ENCODE peak calls at places on chromosomes 7 and 10, in ten cellular contexts. One of them, this sample, is unnamed.

GRCh38 chr7:88664630-88665233 is 94.8 kb upstream of the ZNF804B start:
- DNase-seq in esophagus squamous epithelium: no peak
- DNase-seq in A549: no peak
- DNase-seq in suprapubic skin: no peak
- DNase-seq in right lobe of liver: no peak
- DNase-seq in uterus: no peak
- DNase-seq in foreskin fibroblast: peak; percentile 76
- DNase-seq in breast epithelium: no peak
- DNase-seq in stomach: no peak
- DNase-seq in Peyer's patch: no peak
- DNase-seq in this sample: no peak

GRCh38 chr7:74452748-74453320 is 872 bp upstream of the GTF2IRD1 start:
- DNase-seq in esophagus squamous epithelium: no peak
- DNase-seq in right lobe of liver: peak; percentile 79
- DNase-seq in foreskin fibroblast: peak; percentile 77
- DNase-seq in Peyer's patch: peak; percentile 74
- DNase-seq in suprapubic skin: no peak
- DNase-seq in A549: peak; percentile 34
- DNase-seq in stomach: no peak
- DNase-seq in uterus: peak; percentile 77
- DNase-seq in breast epithelium: peak; percentile 35
- DNase-seq in this sample: peak; percentile 65

GRCh38 chr7:8442814-8443304 is 9.4 kb downstream of the NXPH1 start:
- DNase-seq in suprapubic skin: no peak
- DNase-seq in esophagus squamous epithelium: no peak
- DNase-seq in foreskin fibroblast: peak; percentile 21
- DNase-seq in breast epithelium: no peak
- DNase-seq in uterus: no peak
- DNase-seq in right lobe of liver: peak; percentile 54
- DNase-seq in stomach: peak; percentile 48
- DNase-seq in Peyer's patch: no peak
- DNase-seq in A549: no peak
- DNase-seq in this sample: no peak

GRCh38 chr7:36546331-36546730 is 156.7 kb downstream of the ANLN start:
- DNase-seq in breast epithelium: no peak
- DNase-seq in right lobe of liver: no peak
- DNase-seq in Peyer's patch: no peak
- DNase-seq in esophagus squamous epithelium: no peak
- DNase-seq in foreskin fibroblast: no peak
- DNase-seq in suprapubic skin: no peak
- DNase-seq in uterus: no peak
- DNase-seq in A549: no peak
- DNase-seq in stomach: no peak
- DNase-seq in this sample: no peak

GRCh38 chr10:70124918-70125317 is 7.7 kb downstream of the AIFM2 start:
- DNase-seq in A549: no peak
- DNase-seq in foreskin fibroblast: no peak
- DNase-seq in uterus: no peak
- DNase-seq in breast epithelium: no peak
- DNase-seq in esophagus squamous epithelium: no peak
- DNase-seq in suprapubic skin: no peak
- DNase-seq in right lobe of liver: no peak
- DNase-seq in Peyer's patch: no peak
- DNase-seq in stomach: no peak
- DNase-seq in this sample: no peak

GRCh38 chr7:6392712-6393666 is 54.8 kb downstream of the DAGLB start:
- DNase-seq in esophagus squamous epithelium: no peak
- DNase-seq in suprapubic skin: no peak
- DNase-seq in stomach: peak; percentile 89
- DNase-seq in right lobe of liver: no peak
- DNase-seq in foreskin fibroblast: peak; percentile 98
- DNase-seq in breast epithelium: peak; percentile 36
- DNase-seq in A549: peak; percentile 69
- DNase-seq in Peyer's patch: peak; percentile 96
- DNase-seq in uterus: peak; percentile 34
- DNase-seq in this sample: peak; percentile 88

GRCh38 chr7:6160191-6160623 is 112.2 kb downstream of the CYTH3 start:
- DNase-seq in foreskin fibroblast: peak; percentile 92
- DNase-seq in breast epithelium: peak; percentile 21
- DNase-seq in suprapubic skin: no peak
- DNase-seq in A549: peak; percentile 76
- DNase-seq in right lobe of liver: no peak
- DNase-seq in esophagus squamous epithelium: no peak
- DNase-seq in stomach: peak; percentile 51
- DNase-seq in Peyer's patch: peak; percentile 62
- DNase-seq in uterus: peak; percentile 76
- DNase-seq in this sample: peak; percentile 84

GRCh38 chr10:49139866-49140195 is 6.0 kb upstream of the FAM170B start:
- DNase-seq in breast epithelium: no peak
- DNase-seq in uterus: no peak
- DNase-seq in right lobe of liver: no peak
- DNase-seq in suprapubic skin: no peak
- DNase-seq in Peyer's patch: no peak
- DNase-seq in esophagus squamous epithelium: no peak
- DNase-seq in foreskin fibroblast: peak; percentile 86
- DNase-seq in stomach: no peak
- DNase-seq in A549: peak; percentile 68
- DNase-seq in this sample: peak; percentile 81

GRCh38 chr10:80460399-80461207 is 6.5 kb downstream of the TSPAN14 start:
- DNase-seq in right lobe of liver: no peak
- DNase-seq in breast epithelium: peak; percentile 96
- DNase-seq in uterus: no peak
- DNase-seq in stomach: peak; percentile 89
- DNase-seq in suprapubic skin: peak; percentile 83
- DNase-seq in esophagus squamous epithelium: no peak
- DNase-seq in foreskin fibroblast: peak; percentile 66
- DNase-seq in A549: no peak
- DNase-seq in Peyer's patch: peak; percentile 79
- DNase-seq in this sample: no peak

GRCh38 chr7:73741600-73741999 is 3.0 kb upstream of the ABHD11 start:
- DNase-seq in breast epithelium: no peak
- DNase-seq in suprapubic skin: no peak
- DNase-seq in stomach: no peak
- DNase-seq in A549: no peak
- DNase-seq in foreskin fibroblast: no peak
- DNase-seq in esophagus squamous epithelium: no peak
- DNase-seq in Peyer's patch: no peak
- DNase-seq in right lobe of liver: no peak
- DNase-seq in uterus: no peak
- DNase-seq in this sample: no peak

GRCh38 chr7:121133444-121133843 is 144.9 kb downstream of the CPED1 start:
- DNase-seq in foreskin fibroblast: no peak
- DNase-seq in Peyer's patch: no peak
- DNase-seq in right lobe of liver: no peak
- DNase-seq in uterus: no peak
- DNase-seq in breast epithelium: no peak
- DNase-seq in A549: no peak
- DNase-seq in stomach: no peak
- DNase-seq in esophagus squamous epithelium: no peak
- DNase-seq in suprapubic skin: no peak
- DNase-seq in this sample: no peak

GRCh38 chr7:136056827-136057226 is 79.7 kb upstream of the MTPN start:
- DNase-seq in Peyer's patch: no peak
- DNase-seq in stomach: no peak
- DNase-seq in esophagus squamous epithelium: no peak
- DNase-seq in A549: no peak
- DNase-seq in suprapubic skin: no peak
- DNase-seq in uterus: no peak
- DNase-seq in right lobe of liver: no peak
- DNase-seq in breast epithelium: no peak
- DNase-seq in foreskin fibroblast: no peak
- DNase-seq in this sample: no peak

GRCh38 chr10:132648072-132648855 is 110.7 kb downstream of the INPP5A start:
- DNase-seq in breast epithelium: no peak
- DNase-seq in foreskin fibroblast: no peak
- DNase-seq in Peyer's patch: peak; percentile 34
- DNase-seq in uterus: no peak
- DNase-seq in esophagus squamous epithelium: no peak
- DNase-seq in suprapubic skin: peak; percentile 72
- DNase-seq in A549: no peak
- DNase-seq in stomach: no peak
- DNase-seq in right lobe of liver: no peak
- DNase-seq in this sample: no peak

GRCh38 chr10:92420554-92421275 is 129.7 kb downstream of the MARCHF5 start:
- DNase-seq in breast epithelium: no peak
- DNase-seq in right lobe of liver: no peak
- DNase-seq in Peyer's patch: no peak
- DNase-seq in suprapubic skin: peak; percentile 64
- DNase-seq in A549: no peak
- DNase-seq in foreskin fibroblast: no peak
- DNase-seq in stomach: no peak
- DNase-seq in esophagus squamous epithelium: no peak
- DNase-seq in uterus: no peak
- DNase-seq in this sample: no peak

GRCh38 chr10:95964786-95965185 is 57.0 kb downstream of the CC2D2B start:
- DNase-seq in suprapubic skin: no peak
- DNase-seq in uterus: no peak
- DNase-seq in stomach: no peak
- DNase-seq in A549: no peak
- DNase-seq in foreskin fibroblast: no peak
- DNase-seq in breast epithelium: no peak
- DNase-seq in Peyer's patch: no peak
- DNase-seq in esophagus squamous epithelium: no peak
- DNase-seq in right lobe of liver: no peak
- DNase-seq in this sample: no peak

GRCh38 chr10:95963992-95964391 is 56.2 kb downstream of the CC2D2B start:
- DNase-seq in breast epithelium: no peak
- DNase-seq in esophagus squamous epithelium: no peak
- DNase-seq in stomach: no peak
- DNase-seq in right lobe of liver: no peak
- DNase-seq in uterus: no peak
- DNase-seq in foreskin fibroblast: no peak
- DNase-seq in Peyer's patch: no peak
- DNase-seq in A549: no peak
- DNase-seq in suprapubic skin: no peak
- DNase-seq in this sample: no peak

GRCh38 chr10:95963202-95963991 is 55.6 kb downstream of the CC2D2B start:
- DNase-seq in Peyer's patch: no peak
- DNase-seq in right lobe of liver: no peak
- DNase-seq in suprapubic skin: no peak
- DNase-seq in uterus: no peak
- DNase-seq in breast epithelium: no peak
- DNase-seq in A549: no peak
- DNase-seq in esophagus squamous epithelium: no peak
- DNase-seq in foreskin fibroblast: no peak
- DNase-seq in stomach: no peak
- DNase-seq in this sample: no peak
- H3K4me3 ChIP-seq in Peyer's patch: no peak overlapping the region
- H3K4me3 ChIP-seq in right lobe of liver: no peak overlapping the region
- H3K4me3 ChIP-seq in suprapubic skin: no peak overlapping the region
- H3K4me3 ChIP-seq in uterus: no peak overlapping the region
- H3K4me3 ChIP-seq in breast epithelium: no peak overlapping the region
- H3K4me3 ChIP-seq in A549: no peak overlapping the region
- H3K4me3 ChIP-seq in esophagus squamous epithelium: no peak overlapping the region
- H3K4me3 ChIP-seq in foreskin fibroblast: no peak overlapping the region
- H3K4me3 ChIP-seq in stomach: no peak overlapping the region
- H3K4me3 ChIP-seq in this sample: no peak overlapping the region

GRCh38 chr7:2661602-2662272 is 26.3 kb upstream of the AMZ1 start:
- DNase-seq in A549: no peak
- DNase-seq in uterus: no peak
- DNase-seq in breast epithelium: no peak
- DNase-seq in esophagus squamous epithelium: no peak
- DNase-seq in Peyer's patch: no peak
- DNase-seq in right lobe of liver: peak; percentile 78
- DNase-seq in suprapubic skin: no peak
- DNase-seq in stomach: no peak
- DNase-seq in foreskin fibroblast: no peak
- DNase-seq in this sample: no peak
- TF ChIP-seq CTCF in A549: no peak
- TF ChIP-seq CTCF in uterus: no peak
- TF ChIP-seq CTCF in breast epithelium: no peak
- TF ChIP-seq CTCF in esophagus squamous epithelium: no peak
- TF ChIP-seq CTCF in Peyer's patch: no peak
- TF ChIP-seq CTCF in right lobe of liver: peak; percentile 50
- TF ChIP-seq CTCF in suprapubic skin: no peak
- TF ChIP-seq CTCF in stomach: no peak
- TF ChIP-seq CTCF in foreskin fibroblast: no peak
- TF ChIP-seq CTCF in this sample: no peak

DNA sequence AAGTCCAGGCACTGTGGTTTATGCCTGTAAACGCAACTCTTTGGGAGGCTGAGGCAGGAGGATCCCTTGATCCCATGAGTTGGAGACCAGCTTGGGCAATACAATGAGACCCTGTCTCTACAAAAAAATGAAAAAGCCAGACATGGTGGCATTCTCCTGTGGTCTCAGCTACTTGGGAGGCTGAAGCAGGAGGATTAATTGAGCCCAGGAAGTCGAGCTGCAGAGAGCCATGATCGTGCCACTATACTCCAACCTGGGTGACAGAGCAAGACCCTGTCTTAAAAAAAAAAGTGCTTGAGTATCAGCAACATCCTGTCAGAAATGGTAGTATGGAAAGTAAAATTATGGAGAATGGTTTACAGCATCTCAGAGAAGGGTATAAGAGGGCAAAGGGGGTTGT is 11.6 kb downstream of the APBB1IP start:
- DNase-seq in stomach: no peak
- DNase-seq in A549: no peak
- DNase-seq in suprapubic skin: no peak
- DNase-seq in Peyer's patch: no peak
- DNase-seq in esophagus squamous epithelium: no peak
- DNase-seq in breast epithelium: no peak
- DNase-seq in foreskin fibroblast: no peak
- DNase-seq in right lobe of liver: no peak
- DNase-seq in uterus: no peak
- DNase-seq in this sample: no peak
- H3K4me3 ChIP-seq in stomach: no peak overlapping the region
- H3K4me3 ChIP-seq in A549: no peak overlapping the region
- H3K4me3 ChIP-seq in suprapubic skin: no peak overlapping the region
- H3K4me3 ChIP-seq in Peyer's patch: no peak overlapping the region
- H3K4me3 ChIP-seq in esophagus squamous epithelium: no peak overlapping the region
- H3K4me3 ChIP-seq in breast epithelium: no peak overlapping the region
- H3K4me3 ChIP-seq in foreskin fibroblast: no peak overlapping the region
- H3K4me3 ChIP-seq in right lobe of liver: no peak overlapping the region
- H3K4me3 ChIP-seq in uterus: no peak overlapping the region
- H3K4me3 ChIP-seq in this sample: no peak overlapping the region

GRCh38 chr7:38409524-38409923 is 136.1 kb upstream of the TARP start:
- DNase-seq in suprapubic skin: no peak
- DNase-seq in Peyer's patch: no peak
- DNase-seq in esophagus squamous epithelium: no peak
- DNase-seq in A549: no peak
- DNase-seq in uterus: no peak
- DNase-seq in stomach: no peak
- DNase-seq in foreskin fibroblast: no peak
- DNase-seq in right lobe of liver: no peak
- DNase-seq in breast epithelium: no peak
- DNase-seq in this sample: no peak

GRCh38 chr7:38410056-38410455 is 136.6 kb upstream of the TARP start:
- DNase-seq in stomach: no peak
- DNase-seq in Peyer's patch: no peak
- DNase-seq in right lobe of liver: no peak
- DNase-seq in esophagus squamous epithelium: no peak
- DNase-seq in suprapubic skin: no peak
- DNase-seq in uterus: no peak
- DNase-seq in breast epithelium: no peak
- DNase-seq in A549: no peak
- DNase-seq in foreskin fibroblast: no peak
- DNase-seq in this sample: no peak

GRCh38 chr7:38413784-38414183 is 140.3 kb upstream of the TARP start:
- DNase-seq in suprapubic skin: no peak
- DNase-seq in uterus: no peak
- DNase-seq in stomach: no peak
- DNase-seq in breast epithelium: no peak
- DNase-seq in Peyer's patch: no peak
- DNase-seq in A549: no peak
- DNase-seq in right lobe of liver: no peak
- DNase-seq in esophagus squamous epithelium: no peak
- DNase-seq in foreskin fibroblast: no peak
- DNase-seq in this sample: no peak

GRCh38 chr7:38411404-38411803 is 138.0 kb upstream of the TARP start:
- DNase-seq in foreskin fibroblast: peak; percentile 9
- DNase-seq in uterus: no peak
- DNase-seq in A549: no peak
- DNase-seq in stomach: no peak
- DNase-seq in breast epithelium: no peak
- DNase-seq in esophagus squamous epithelium: no peak
- DNase-seq in right lobe of liver: no peak
- DNase-seq in Peyer's patch: no peak
- DNase-seq in suprapubic skin: no peak
- DNase-seq in this sample: no peak
- TF ChIP-seq CTCF in foreskin fibroblast: no peak
- TF ChIP-seq CTCF in uterus: no peak
- TF ChIP-seq CTCF in A549: no peak
- TF ChIP-seq CTCF in stomach: no peak
- TF ChIP-seq CTCF in breast epithelium: no peak
- TF ChIP-seq CTCF in esophagus squamous epithelium: no peak
- TF ChIP-seq CTCF in right lobe of liver: no peak
- TF ChIP-seq CTCF in Peyer's patch: no peak
- TF ChIP-seq CTCF in suprapubic skin: no peak
- TF ChIP-seq CTCF in this sample: no peak